ENCODE peak calls at places on chromosomes 12 and 14, in seven cellular contexts. C is fibroblast of lung; O is RCC 7860; S is Calu3; P is CD14-positive monocyte; V is NCI-H2107; Y is stimulated activated CD4-positive, alpha-beta T cell treated with anti-CD3 and anti-CD28 coated beads, Interleukin-12 subunit alpha, Interleukin-12 subunit beta, amount 100 ng/mL, for 24 hours. E is an unnamed sample.

GRCh38 chr12:93908846-93909592 is 231.8 kb downstream of the CRADD start:
- DNase-seq in Y (no peak), P (no peak), C (peak), O (no peak), V (no peak), S (peak), E (peak)

GRCh38 chr14:80387563-80387981 is 176.3 kb upstream of the DIO2 start:
- DNase-seq in P (no peak), C (peak), O (no peak), Y (no peak), S (no peak), V (no peak), E (no peak)

GRCh38 chr14:56490379-56490778 is 89.2 kb upstream of the TMEM260 start:
- DNase-seq in O (peak), P (no peak), C (peak), S (peak), Y (no peak), V (peak), E (peak)

GRCh38 chr14:102507891-102508312 is 1.7 kb downstream of the ANKRD9 start:
- DNase-seq in S (no peak), P (no peak), Y (no peak), C (no peak), V (no peak), O (no peak), E (no peak)

GRCh38 chr12:2035421-2036080 is 17.2 kb upstream of the CACNA1C start:
- DNase-seq in Y (no peak), V (no peak), S (no peak), P (no peak), O (no peak), C (no peak), E (no peak)

GRCh38 chr14:45247427-45247826 is 5.6 kb downstream of the MIS18BP1 start:
- DNase-seq in O (no peak), S (peak), V (no peak), P (no peak), C (no peak), Y (no peak), E (peak)

GRCh38 chr12:31105668-31106067 is 32.0 kb downstream of the DDX11 start:
- DNase-seq in S (no peak), P (no peak), Y (no peak), V (no peak), C (no peak), O (no peak), E (no peak)

GRCh38 chr12:123063535-123063934 is 83.1 kb downstream of the ARL6IP4 start:
- DNase-seq in S (peak), O (no peak), Y (no peak), C (no peak), V (no peak), P (no peak), E (peak)

GRCh38 chr12:2664721-2665577 is 129.8 kb upstream of the FKBP4 start:
- DNase-seq in V (no peak), P (no peak), C (no peak), O (no peak), S (no peak), Y (no peak), E (no peak)

GRCh38 chr12:31119531-31120211 is 46.0 kb downstream of the DDX11 start:
- DNase-seq in P (no peak), Y (no peak), V (no peak), O (no peak), C (no peak), S (no peak), E (no peak)

GRCh38 chr12:14473707-14474287 is 93.9 kb downstream of the PLBD1 start:
- DNase-seq in O (peak), C (peak), Y (no peak), V (no peak), S (no peak), P (no peak), E (peak)

GRCh38 chr12:109385339-109386078 is 37.8 kb downstream of the MYO1H start:
- DNase-seq in O (no peak), C (peak), P (no peak), V (no peak), S (peak), Y (no peak), E (peak)